ENCODE peak calls at places on chromosomes 3 and 15, in four cellular contexts. One of them, this sample, is unnamed.

GRCh38 chr3:77871436-77871835 is 831.5 kb downstream of the ROBO2 start:
- DNase-seq in SK-N-SH: no peak
- DNase-seq in HepG2: no peak
- DNase-seq in K562: no peak
- DNase-seq in this sample: no peak

GRCh38 chr3:98259707-98260106 is 4.3 kb upstream of the OR5H6 start:
- DNase-seq in SK-N-SH: peak
- DNase-seq in HepG2: peak
- DNase-seq in K562: peak
- DNase-seq in this sample: no peak

GRCh38 chr3:111068574-111068973 is 3.0 kb upstream of the NECTIN3 start:
- DNase-seq in SK-N-SH: no peak
- DNase-seq in HepG2: peak
- DNase-seq in K562: no peak
- DNase-seq in this sample: no peak

GRCh38 chr3:15977598-15978232 is 179.9 kb upstream of the ANKRD28 start:
- DNase-seq in SK-N-SH: no peak
- DNase-seq in HepG2: no peak
- DNase-seq in K562: no peak
- DNase-seq in this sample: no peak

GRCh38 chr3:31957106-31957505 is 24.0 kb downstream of the OSBPL10 start:
- DNase-seq in SK-N-SH: no peak
- DNase-seq in HepG2: no peak
- DNase-seq in K562: no peak
- DNase-seq in this sample: no peak

GRCh38 chr15:42457445-42458442 is 33.2 kb downstream of the ZNF106 start:
- DNase-seq in SK-N-SH: peak
- DNase-seq in HepG2: no peak
- DNase-seq in K562: no peak
- DNase-seq in this sample: peak

GRCh38 chr15:37101634-37102314 is 1.4 kb upstream of the MEIS2 start:
- DNase-seq in SK-N-SH: peak
- DNase-seq in HepG2: peak
- DNase-seq in K562: peak
- DNase-seq in this sample: no peak

GRCh38 chr15:73331991-73332925 is 36.5 kb downstream of the HCN4 start:
- DNase-seq in SK-N-SH: no peak
- DNase-seq in HepG2: no peak
- DNase-seq in K562: no peak
- DNase-seq in this sample: no peak

GRCh38 chr3:36969540-36970432 is 23.1 kb downstream of the EPM2AIP1 start:
- DNase-seq in SK-N-SH: peak
- DNase-seq in HepG2: peak
- DNase-seq in K562: peak
- DNase-seq in this sample: peak

DNA sequence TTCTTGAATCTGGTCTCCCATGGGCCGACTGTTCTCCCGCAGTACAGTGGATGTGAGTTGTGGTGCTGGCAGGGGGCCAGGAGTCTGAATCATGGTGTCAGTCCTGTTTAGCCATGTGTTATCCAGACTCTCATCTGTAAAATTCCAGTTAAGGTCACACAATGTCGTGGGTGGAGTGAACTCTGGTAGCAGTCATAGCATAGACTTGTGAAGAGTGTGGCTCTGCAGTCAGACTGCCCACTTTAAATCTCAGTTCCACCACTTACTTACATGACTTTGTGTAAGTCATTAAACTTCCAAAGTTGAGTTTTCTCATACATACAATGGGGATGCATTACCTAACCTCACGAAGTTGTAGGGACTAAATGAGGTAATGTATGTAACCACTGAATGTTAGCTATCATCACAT is 93.7 kb downstream of the PCCB start:
- DNase-seq in SK-N-SH: peak
- DNase-seq in HepG2: peak
- DNase-seq in K562: peak
- DNase-seq in this sample: no peak
- TF ChIP-seq NFIC in SK-N-SH: peak
- TF ChIP-seq NFIC in HepG2: no peak
- TF ChIP-seq NFIC in K562: peak
- TF ChIP-seq NFIC in this sample: no peak

GRCh38 chr15:94460624-94461023 is 229.3 kb downstream of the MCTP2 start:
- DNase-seq in SK-N-SH: no peak
- DNase-seq in HepG2: no peak
- DNase-seq in K562: no peak
- DNase-seq in this sample: no peak
- TF ChIP-seq NFIC in SK-N-SH: no peak
- TF ChIP-seq NFIC in HepG2: no peak
- TF ChIP-seq NFIC in K562: no peak
- TF ChIP-seq NFIC in this sample: no peak

GRCh38 chr3:196081834-196082470 is at the start of gene TFRC:
- DNase-seq in SK-N-SH: peak
- DNase-seq in HepG2: peak
- DNase-seq in K562: peak
- DNase-seq in this sample: peak

GRCh38 chr3:196080997-196081833 is 675 bp downstream of the TFRC start:
- DNase-seq in SK-N-SH: peak
- DNase-seq in HepG2: peak
- DNase-seq in K562: peak
- DNase-seq in this sample: no peak

GRCh38 chr3:196085534-196085933 is 3.6 kb upstream of the TFRC start:
- DNase-seq in SK-N-SH: no peak
- DNase-seq in HepG2: no peak
- DNase-seq in K562: no peak
- DNase-seq in this sample: no peak

GRCh38 chr3:196080517-196080841 is 1.4 kb downstream of the TFRC start:
- DNase-seq in SK-N-SH: no peak
- DNase-seq in HepG2: no peak
- DNase-seq in K562: no peak
- DNase-seq in this sample: no peak

GRCh38 chr3:196082471-196082971 is 631 bp upstream of the TFRC start:
- DNase-seq in SK-N-SH: peak
- DNase-seq in HepG2: peak
- DNase-seq in K562: no peak
- DNase-seq in this sample: no peak
- TF ChIP-seq NFIC in SK-N-SH: no peak
- TF ChIP-seq NFIC in HepG2: no peak
- TF ChIP-seq NFIC in K562: no peak
- TF ChIP-seq NFIC in this sample: no peak

DNA sequence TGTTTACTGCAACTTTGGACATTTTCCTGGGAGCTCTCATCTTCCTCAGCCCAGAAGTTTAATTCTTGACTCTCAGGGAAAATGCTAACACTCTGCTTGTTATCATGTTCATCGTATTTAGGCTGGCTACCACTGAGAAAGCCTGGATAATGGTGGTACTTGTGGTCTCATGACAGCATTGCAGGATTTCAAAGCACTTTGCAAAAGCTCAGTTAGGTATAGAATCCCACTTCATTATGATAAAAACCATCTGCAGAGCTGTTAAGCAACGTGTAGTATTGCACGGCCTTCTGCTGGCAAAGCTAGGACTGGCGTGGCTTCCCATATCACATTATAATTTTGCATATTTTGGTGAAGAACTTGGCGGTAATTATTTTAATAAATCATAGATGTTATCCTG is 8.9 kb downstream of the RAB8B start:
- DNase-seq in SK-N-SH: no peak
- DNase-seq in HepG2: no peak
- DNase-seq in K562: no peak
- DNase-seq in this sample: no peak
- TF ChIP-seq NFIC in SK-N-SH: no peak
- TF ChIP-seq NFIC in HepG2: no peak
- TF ChIP-seq NFIC in K562: no peak
- TF ChIP-seq NFIC in this sample: no peak

GRCh38 chr15:75749820-75750219 is 37.2 kb upstream of the CSPG4 start:
- DNase-seq in SK-N-SH: no peak
- DNase-seq in HepG2: no peak
- DNase-seq in K562: no peak
- DNase-seq in this sample: no peak
- TF ChIP-seq NFIC in SK-N-SH: no peak
- TF ChIP-seq NFIC in HepG2: no peak
- TF ChIP-seq NFIC in K562: no peak
- TF ChIP-seq NFIC in this sample: no peak

GRCh38 chr3:171688593-171688992 is 121.7 kb downstream of the PLD1 start:
- DNase-seq in SK-N-SH: no peak
- DNase-seq in HepG2: no peak
- DNase-seq in K562: peak
- DNase-seq in this sample: no peak

GRCh38 chr3:171687998-171688397 is 122.3 kb downstream of the PLD1 start:
- DNase-seq in SK-N-SH: no peak
- DNase-seq in HepG2: no peak
- DNase-seq in K562: no peak
- DNase-seq in this sample: no peak

GRCh38 chr3:171687064-171687463 is 123.2 kb downstream of the PLD1 start:
- DNase-seq in SK-N-SH: no peak
- DNase-seq in HepG2: no peak
- DNase-seq in K562: no peak
- DNase-seq in this sample: no peak

GRCh38 chr3:171691485-171691884 is 118.8 kb downstream of the PLD1 start:
- DNase-seq in SK-N-SH: no peak
- DNase-seq in HepG2: no peak
- DNase-seq in K562: no peak
- DNase-seq in this sample: no peak

DNA sequence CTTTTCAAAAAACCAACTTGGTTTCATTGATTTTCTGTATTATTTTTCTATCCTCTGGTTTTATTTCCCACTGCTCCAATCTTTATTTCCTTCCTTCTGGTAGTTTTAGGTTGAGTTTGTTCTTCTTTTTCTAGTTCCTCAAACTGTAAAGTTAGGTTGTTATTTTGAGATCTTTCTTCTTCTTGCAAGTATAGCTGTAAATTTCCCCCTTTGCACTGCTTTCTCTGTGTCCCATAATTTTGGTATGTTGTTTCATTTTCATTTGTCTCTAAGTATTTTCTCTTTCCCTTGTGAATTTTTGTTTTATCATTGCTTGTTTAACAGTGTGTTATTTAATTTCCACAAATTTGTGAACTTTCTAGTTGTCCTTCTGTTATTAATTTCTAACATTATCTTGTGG is 120.0 kb downstream of the PLD1 start:
- DNase-seq in SK-N-SH: no peak
- DNase-seq in HepG2: no peak
- DNase-seq in K562: no peak
- DNase-seq in this sample: peak
- TF ChIP-seq NFIC in SK-N-SH: no peak
- TF ChIP-seq NFIC in HepG2: no peak
- TF ChIP-seq NFIC in K562: no peak
- TF ChIP-seq NFIC in this sample: no peak

This sample was measured in GM12878.